ENCODE peak calls at places on chromosomes 12 and 14, in ten cellular contexts. I is mucosa of descending colon, H is suprapubic skin, B is AG10803, M is psoas muscle, F is foreskin fibroblast, Z is HL-60, D is heart left ventricle, K is mammary epithelial cell, S is PC-3. O is an unnamed sample.

GRCh38 chr12:131346578-131347344 is 364.1 kb upstream of the SFSWAP start:
- DNase-seq in K (no peak), I (no peak), H (no peak), S (no peak), B (no peak), Z (no peak), F (no peak), M (no peak), D (no peak), O (no peak)

GRCh38 chr14:101849640-101850039 is 88.1 kb downstream of the PPP2R5C start:
- DNase-seq in M (no peak), D (no peak), F (no peak), K (no peak), H (no peak), S (no peak), B (no peak), I (no peak), Z (no peak), O (no peak)

GRCh38 chr14:104976198-104977007 is 1.8 kb downstream of the AHNAK2 start:
- DNase-seq in D (peak), H (peak), B (peak), I (peak), M (peak), S (peak), F (peak), K (peak), Z (peak), O (peak)

GRCh38 chr12:120234643-120235368 is 30.7 kb downstream of the PXN start:
- DNase-seq in H (peak), Z (no peak), B (peak), I (peak), K (peak), F (peak), M (peak), D (peak), S (peak), O (peak)

GRCh38 chr12:121214171-121214777 is 4.3 kb downstream of the P2RX4 start:
- DNase-seq in M (no peak), H (no peak), I (no peak), S (no peak), K (peak), B (peak), D (no peak), F (peak), Z (peak), O (peak)

GRCh38 chr12:43338848-43339526 is 213.0 kb downstream of the ADAMTS20 start:
- DNase-seq in H (no peak), B (peak), S (peak), F (peak), D (no peak), K (peak), I (peak), M (no peak), Z (peak), O (peak)

GRCh38 chr12:130162267-130162666 is at the start of gene FZD10:
- DNase-seq in Z (no peak), F (no peak), M (no peak), K (no peak), B (peak), D (no peak), I (peak), S (no peak), H (no peak), O (peak)

GRCh38 chr14:63717704-63718103 is 10.2 kb downstream of the SGPP1 start:
- DNase-seq in M (no peak), K (peak), B (peak), H (no peak), S (peak), F (no peak), I (no peak), D (no peak), Z (no peak), O (peak)

GRCh38 chr12:58919271-58920101 is 818 bp downstream of the LRIG3 start:
- DNase-seq in S (peak), D (peak), H (peak), F (peak), B (peak), I (peak), K (peak), M (no peak), Z (no peak), O (peak)

GRCh38 chr12:121238604-121239334 is 28.8 kb downstream of the P2RX4 start:
- DNase-seq in K (no peak), D (no peak), I (peak), F (no peak), H (no peak), B (no peak), Z (no peak), M (peak), S (no peak), O (no peak)

GRCh38 chr14:100981808-100982207 is 78.3 kb upstream of the RTL1 start:
- DNase-seq in Z (no peak), S (peak), H (no peak), D (no peak), I (no peak), F (no peak), M (no peak), B (no peak), K (peak), O (no peak)

GRCh38 chr12:95648990-95649791 is 97.9 kb upstream of the USP44 start:
- DNase-seq in B (peak), Z (no peak), F (peak), M (no peak), S (peak), D (no peak), K (peak), H (no peak), I (peak), O (peak)

GRCh38 chr12:93823616-93824410 is 146.6 kb downstream of the CRADD start:
- DNase-seq in M (no peak), D (no peak), K (no peak), H (no peak), F (no peak), B (no peak), S (no peak), Z (no peak), I (no peak), O (no peak)

GRCh38 chr12:100154472-100155247 is 12.0 kb upstream of the BLTP3B start:
- DNase-seq in B (peak), S (peak), H (peak), F (peak), K (peak), I (peak), M (peak), Z (peak), D (peak), O (peak)

GRCh38 chr14:92659765-92660561 is 88.5 kb downstream of the LGMN start:
- DNase-seq in F (no peak), S (no peak), H (no peak), Z (no peak), I (peak), B (peak), M (no peak), D (peak), K (peak), O (peak)

GRCh38 chr12:39145175-39145999 is 240.0 kb upstream of the CPNE8 start:
- DNase-seq in M (peak), I (peak), B (peak), D (peak), K (peak), Z (no peak), F (no peak), H (no peak), S (peak), O (peak)

GRCh38 chr14:79161576-79161975 is 991.4 kb downstream of the NRXN3 start:
- DNase-seq in D (no peak), I (peak), B (peak), K (peak), F (no peak), M (no peak), Z (no peak), H (no peak), S (no peak), O (peak)

GRCh38 chr14:35123388-35123703 is 994 bp downstream of the PRORP start:
- DNase-seq in Z (no peak), D (no peak), I (no peak), B (no peak), M (no peak), F (no peak), H (no peak), S (no peak), K (no peak), O (no peak)

GRCh38 chr12:26798669-26799068 is 34.3 kb downstream of the ITPR2 start:
- DNase-seq in Z (no peak), S (no peak), H (no peak), B (no peak), K (no peak), F (no peak), M (no peak), D (no peak), I (no peak), O (no peak)

GRCh38 chr12:54024127-54024526 is 4.1 kb upstream of the HOXC6 start:
- DNase-seq in D (no peak), B (no peak), I (no peak), M (peak), H (no peak), K (no peak), S (no peak), Z (no peak), F (no peak), O (no peak)

GRCh38 chr14:36207500-36207899 is 31.0 kb upstream of the PTCSC3 start:
- DNase-seq in B (no peak), S (peak), K (no peak), F (no peak), I (no peak), Z (no peak), D (no peak), H (no peak), M (no peak), O (peak)

GRCh38 chr14:104356738-104357688 is 218.6 kb downstream of the KIF26A start:
- DNase-seq in B (no peak), F (no peak), Z (no peak), K (no peak), S (no peak), I (no peak), M (peak), H (peak), D (peak), O (no peak)

GRCh38 chr12:2691001-2691339 is 103.8 kb upstream of the FKBP4 start:
- DNase-seq in D (no peak), H (no peak), F (peak), M (no peak), B (no peak), I (peak), Z (no peak), S (no peak), K (no peak), O (no peak)
- TF ChIP-seq CTCF in D (no peak), H (no peak), F (peak), M (no peak), B (no peak), I (no peak), Z (no peak), S (no peak), K (no peak), O (no peak)

DNA sequence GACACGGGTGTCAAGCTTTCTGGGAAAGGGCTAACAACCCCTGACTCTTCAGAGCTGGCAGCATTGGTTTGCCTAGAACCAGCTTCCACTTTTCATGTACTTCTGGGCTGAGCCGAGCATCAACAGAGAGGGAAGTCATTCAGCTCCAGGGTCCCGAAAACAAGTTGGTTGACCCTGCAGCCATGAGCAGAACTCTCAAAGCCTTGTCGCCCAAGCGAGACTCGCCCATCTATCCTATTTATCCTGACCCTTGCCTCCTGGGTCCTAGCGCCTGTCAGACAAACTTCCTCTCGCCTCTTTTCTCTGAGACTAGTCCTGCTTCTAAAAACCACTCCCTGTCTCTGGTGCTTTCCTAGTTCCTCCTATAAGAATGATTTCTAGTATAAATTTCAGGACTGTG is 47.9 kb downstream of the ASCL4 start:
- DNase-seq in K (no peak), Z (no peak), F (no peak), B (no peak), S (no peak), I (no peak), M (no peak), H (no peak), D (no peak), O (no peak)
- H3K4me3 ChIP-seq in K (no peak), Z (no peak), F (no peak), B (no peak), S (no peak), I (no peak), M (no peak), H (no peak), D (no peak), O (no peak)

GRCh38 chr14:66401447-66402095 is 84.6 kb upstream of the CCDC196 start:
- DNase-seq in K (peak), I (no peak), F (no peak), H (no peak), M (no peak), D (no peak), B (no peak), Z (no peak), S (peak), O (peak)

GRCh38 chr14:66405158-66405557 is 81.0 kb upstream of the CCDC196 start:
- DNase-seq in K (peak), S (peak), H (no peak), B (no peak), M (no peak), F (no peak), I (no peak), Z (no peak), D (no peak), O (peak)

GRCh38 chr14:66398437-66398836 is 87.7 kb upstream of the CCDC196 start:
- DNase-seq in S (no peak), B (no peak), F (no peak), I (no peak), K (no peak), D (no peak), H (no peak), M (no peak), Z (no peak), O (no peak)

GRCh38 chr14:66404051-66404450 is 82.1 kb upstream of the CCDC196 start:
- DNase-seq in F (no peak), B (no peak), K (no peak), H (no peak), I (no peak), S (no peak), D (no peak), M (no peak), Z (no peak), O (no peak)

GRCh38 chr14:66403183-66403582 is 83.0 kb upstream of the CCDC196 start:
- DNase-seq in D (no peak), Z (peak), H (no peak), F (peak), B (peak), I (no peak), S (peak), M (no peak), K (peak), O (peak)
- TF ChIP-seq CTCF in D (peak), Z (no peak), H (no peak), F (peak), B (peak), I (no peak), S (peak), M (peak), K (peak), O (peak)

GRCh38 chr12:98354520-98354919 is 160.9 kb upstream of the TMPO start:
- DNase-seq in F (no peak), H (no peak), S (no peak), K (no peak), D (no peak), Z (no peak), I (no peak), M (no peak), B (no peak), O (peak)

GRCh38 chr12:98355322-98355721 is 160.1 kb upstream of the TMPO start:
- DNase-seq in F (no peak), H (no peak), B (peak), K (peak), Z (no peak), S (peak), I (no peak), D (no peak), M (no peak), O (peak)

GRCh38 chr12:98352835-98353234 is 162.6 kb upstream of the TMPO start:
- DNase-seq in Z (no peak), H (no peak), D (no peak), K (no peak), M (no peak), F (no peak), S (no peak), I (no peak), B (peak), O (peak)

GRCh38 chr12:98352218-98352811 is 163.1 kb upstream of the TMPO start:
- DNase-seq in I (no peak), B (peak), F (peak), K (peak), D (no peak), Z (no peak), H (no peak), M (no peak), S (peak), O (peak)

DNA sequence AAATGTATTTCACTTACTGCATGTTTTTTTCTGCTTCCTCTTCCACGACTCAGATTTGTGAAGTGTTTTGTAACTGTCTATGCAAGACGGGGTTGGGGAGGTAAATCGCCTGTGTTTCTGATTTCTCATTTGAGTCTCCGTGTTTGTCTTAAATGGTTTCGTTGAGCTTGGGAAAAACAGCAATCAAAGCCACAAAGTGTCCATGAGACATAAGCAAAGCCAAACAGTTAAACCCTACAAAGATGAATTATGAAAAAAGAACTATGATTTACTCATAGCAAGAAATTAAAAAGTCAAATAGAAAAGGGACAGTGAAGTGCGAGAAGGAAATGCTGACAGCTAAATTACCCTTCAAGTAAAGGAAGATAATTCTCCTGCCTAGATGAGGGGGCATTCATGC is 164.3 kb upstream of the TMPO start:
- DNase-seq in D (no peak), B (no peak), Z (no peak), S (no peak), F (no peak), H (no peak), M (no peak), I (no peak), K (no peak), O (no peak)
- H3K4me3 ChIP-seq in D (no peak), B (no peak), Z (no peak), S (no peak), F (no peak), H (no peak), M (no peak), I (no peak), K (no peak), O (no peak)

GRCh38 chr14:62117010-62117717 is 354.9 kb downstream of the SNAPC1 start:
- DNase-seq in H (peak), F (peak), M (peak), B (peak), S (no peak), D (peak), K (peak), I (peak), Z (no peak), O (peak)
- TF ChIP-seq CTCF in H (peak), F (peak), M (peak), B (peak), S (no peak), D (peak), K (peak), I (no peak), Z (no peak), O (peak)

O was measured in epithelial cell of esophagus.